ENCODE peak calls at places on chromosomes 2 and 18, in four cellular contexts. Z, L, F and W are unnamed samples.

GRCh38 chr18:40437517-40437916 is 1517.5 kb upstream of the PIK3C3 start:
- DNase-seq in Z (no peak), L (no peak), F (no peak), W (no peak)

GRCh38 chr2:73700111-73700510 is 37.0 kb downstream of the TPRKB start:
- DNase-seq in Z (no peak), L (no peak), F (no peak), W (peak; percentile 54)

GRCh38 chr2:57882895-57883515 is 163.6 kb upstream of the VRK2 start:
- DNase-seq in Z (no peak), L (no peak), F (peak; percentile 20), W (peak; percentile 47)

GRCh38 chr2:36708119-36708741 is 11.7 kb downstream of the VIT start:
- DNase-seq in Z (peak; percentile 4), L (no peak), F (no peak), W (peak; percentile 48)

GRCh38 chr18:939167-939566 is 34.5 kb downstream of the ADCYAP1 start:
- DNase-seq in Z (no peak), L (no peak), F (no peak), W (peak; percentile 58)

GRCh38 chr2:81648370-81648769 is 1343.8 kb upstream of the LRRTM1 start:
- DNase-seq in Z (no peak), L (no peak), F (no peak), W (no peak)

GRCh38 chr2:47357475-47357874 is 45.5 kb upstream of the MSH2 start:
- DNase-seq in Z (no peak), L (no peak), F (no peak), W (peak; percentile 55)

GRCh38 chr2:85011747-85012146 is 40.8 kb downstream of the KCMF1 start:
- DNase-seq in Z (no peak), L (peak; percentile 25), F (no peak), W (no peak)

GRCh38 chr2:69013837-69014796 is 1.1 kb downstream of the ANTXR1 start:
- DNase-seq in Z (no peak), L (peak; percentile 47), F (peak; percentile 11), W (peak; percentile 16)

GRCh38 chr2:178279142-178279541 is 84.8 kb downstream of the OSBPL6 start:
- DNase-seq in Z (no peak), L (no peak), F (no peak), W (peak; percentile 94)

GRCh38 chr18:56841836-56842235 is 190.7 kb downstream of the WDR7 start:
- DNase-seq in Z (no peak), L (no peak), F (no peak), W (no peak)

GRCh38 chr2:108927936-108928659 is 60.9 kb downstream of the EDAR start:
- DNase-seq in Z (peak; percentile 43), L (peak; percentile 79), F (peak; percentile 35), W (peak; percentile 72)

GRCh38 chr2:64262068-64262467 is 117.8 kb upstream of the PELI1 start:
- DNase-seq in Z (no peak), L (no peak), F (no peak), W (no peak)

GRCh38 chr2:157336137-157336721 is 10.6 kb upstream of the ERMN start:
- DNase-seq in Z (peak; percentile 39), L (peak; percentile 21), F (peak; percentile 58), W (peak; percentile 67)

GRCh38 chr18:8970843-8971242 is 131.7 kb upstream of the NDUFV2 start:
- DNase-seq in Z (no peak), L (no peak), F (no peak), W (no peak)
- H3K9me2 ChIP-seq in Z (no peaks in the 10 kb centered on the region), L (no peaks in the 10 kb centered on the region), F (no peaks in the 10 kb centered on the region), W (no peaks in the 10 kb centered on the region)

GRCh38 chr2:20624884-20625485 is 25.9 kb downstream of the HS1BP3 start:
- DNase-seq in Z (no peak), L (peak; percentile 65), F (no peak), W (no peak)

GRCh38 chr2:20626698-20627471 is 24.0 kb downstream of the HS1BP3 start:
- DNase-seq in Z (no peak), L (no peak), F (no peak), W (no peak)

GRCh38 chr2:20627712-20628380 is 23.1 kb downstream of the HS1BP3 start:
- DNase-seq in Z (no peak), L (no peak), F (no peak), W (no peak)

GRCh38 chr2:20625491-20625919 is 25.4 kb downstream of the HS1BP3 start:
- DNase-seq in Z (no peak), L (no peak), F (no peak), W (no peak)

GRCh38 chr2:20625920-20626697 is 24.8 kb downstream of the HS1BP3 start:
- DNase-seq in Z (no peak), L (no peak), F (no peak), W (no peak)
- TF ChIP-seq CTCF in Z (no peak), L (no peak), F (no peak), W (no peak)

GRCh38 chr2:129757366-129757914 is 222.0 kb upstream of the RAB6C start:
- DNase-seq in Z (no peak), L (no peak), F (no peak), W (no peak)
- H3K9ac ChIP-seq in Z (no peak overlapping the region), L (no peak overlapping the region), F (no peak overlapping the region), W (no peak overlapping the region)

DNA sequence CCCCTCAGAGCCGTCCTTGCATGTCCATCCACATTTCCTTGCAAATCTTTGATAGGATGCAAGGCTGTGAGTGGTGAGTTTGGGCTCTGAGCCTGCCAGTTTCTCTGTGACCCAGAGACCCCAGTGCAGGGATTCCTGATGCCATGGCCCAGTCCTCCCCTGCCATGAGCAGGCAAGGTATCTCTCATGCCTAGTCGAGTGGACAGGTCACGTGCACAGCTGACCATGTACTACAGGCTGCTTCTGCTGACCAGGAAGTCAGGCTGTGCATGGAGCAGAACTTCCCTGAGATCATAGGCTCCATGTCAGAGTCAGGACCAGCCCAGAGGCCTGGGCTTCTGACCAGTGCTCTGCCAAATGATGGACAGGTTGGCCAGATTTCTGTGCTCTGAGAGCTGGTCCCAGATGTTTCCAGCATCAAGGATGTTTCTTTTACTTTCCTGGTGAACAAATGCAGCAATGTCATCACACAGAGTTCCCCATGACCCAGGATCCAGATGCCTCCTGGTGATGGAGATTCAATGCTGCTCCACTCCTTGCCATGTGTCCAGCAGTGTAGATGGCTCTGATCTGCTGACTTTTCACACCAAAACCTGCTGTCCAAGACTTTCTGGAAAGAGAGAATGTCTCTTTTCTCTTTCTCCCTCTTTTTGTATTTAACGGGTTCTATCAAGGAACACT is 321.6 kb upstream of the HS6ST1 start:
- DNase-seq in Z (no peak), L (no peak), F (no peak), W (no peak)
- H3K9me2 ChIP-seq in Z (no peaks in the 10 kb centered on the region), L (no peaks in the 10 kb centered on the region), F (no peaks in the 10 kb centered on the region), W (no peaks in the 10 kb centered on the region)

DNA sequence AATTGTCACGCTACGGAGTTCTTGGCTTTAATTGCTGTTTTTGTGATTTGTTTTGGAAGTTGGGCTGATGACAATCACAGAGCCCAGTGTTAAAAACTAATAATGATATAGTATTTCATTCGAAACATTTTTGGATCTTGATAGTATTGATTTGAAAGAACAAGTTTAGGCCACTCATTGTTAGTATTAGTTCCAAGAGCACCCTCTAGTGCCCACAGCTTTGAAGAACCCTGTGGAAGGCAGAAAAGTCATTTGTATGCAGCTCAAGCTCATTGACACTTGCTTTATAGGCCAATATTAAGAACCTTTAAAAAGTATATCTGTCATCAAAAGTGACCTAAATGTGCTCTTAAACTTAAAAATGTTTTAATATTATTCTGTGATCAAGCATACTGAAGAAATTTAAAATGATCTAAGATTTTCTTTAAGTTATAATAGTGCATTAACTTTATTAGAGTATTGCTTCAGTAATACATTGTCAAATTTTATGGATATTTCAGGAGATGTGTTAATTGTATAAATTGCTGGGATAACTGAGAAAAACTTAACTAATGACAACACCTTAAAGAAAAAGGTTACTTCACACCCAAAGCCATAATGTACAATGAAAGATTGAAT is 191.0 kb downstream of the GRB14 start:
- DNase-seq in Z (peak; percentile 23), L (peak; percentile 17), F (peak; percentile 71), W (peak; percentile 64)
- TF ChIP-seq CTCF in Z (peak; percentile 70), L (peak; percentile 78), F (peak; percentile 76), W (peak; percentile 83)